ENCODE peak calls at places on chromosomes 4 and X, in eight cellular contexts. H is Caco-2, C is mammary epithelial cell, W is brain microvascular endothelial cell, K is colonic mucosa, L is lower lobe of right lung, N is spleen, M is thoracic aorta. X is an unnamed sample. For H3K36me3, the result is how much of the 10 kb centered on the place peaks cover.

GRCh38 chr4:82748176-82748575 is 50.4 kb downstream of the SCD5 start:
- DNase-seq in H (no peak), M (no peak), L (no peak), N (peak), C (peak), W (no peak), K (no peak), X (no peak)

GRCh38 chrX:41616255-41616654 is 72.5 kb upstream of the GPR34 start:
- DNase-seq in W (no peak), H (no peak), L (no peak), K (no peak), N (no peak), M (no peak), C (no peak), X (no peak)

GRCh38 chr4:53130896-53131561 is 234.8 kb downstream of the SCFD2 start:
- DNase-seq in L (no peak), M (no peak), H (no peak), C (no peak), N (no peak), W (no peak), K (no peak), X (no peak)

GRCh38 chr4:153001626-153002025 is 65.5 kb downstream of the FHDC1 start:
- DNase-seq in L (no peak), M (no peak), H (no peak), C (no peak), W (no peak), K (no peak), N (peak), X (no peak)

GRCh38 chr4:26372525-26373172 is 51.8 kb downstream of the RBPJ start:
- DNase-seq in N (no peak), M (no peak), W (peak), C (peak), K (peak), L (no peak), H (peak), X (no peak)

GRCh38 chr4:6200922-6201362 is 593 bp upstream of the JAKMIP1 start:
- DNase-seq in L (no peak), N (no peak), C (no peak), W (no peak), M (no peak), H (no peak), K (no peak), X (peak)

GRCh38 chr4:36388710-36389109 is 107.3 kb downstream of the DTHD1 start:
- DNase-seq in N (no peak), H (no peak), K (no peak), M (no peak), L (no peak), C (no peak), W (no peak), X (no peak)

GRCh38 chrX:53281321-53281822 is at the start of gene IQSEC2:
- DNase-seq in M (peak), K (peak), H (peak), L (peak), C (peak), N (peak), W (peak), X (peak)

GRCh38 chr4:153788064-153788418 is 842 bp downstream of the SFRP2 start:
- DNase-seq in M (no peak), H (no peak), K (no peak), W (no peak), L (no peak), N (no peak), C (no peak), X (no peak)

GRCh38 chr4:74397748-74398426 is 32.9 kb downstream of the EREG start:
- DNase-seq in C (no peak), K (no peak), L (no peak), N (no peak), M (no peak), H (no peak), W (no peak), X (no peak)

GRCh38 chr4:70958681-70959080 is 34.8 kb upstream of the DCK start:
- DNase-seq in C (no peak), W (peak), L (no peak), K (no peak), H (no peak), N (no peak), M (no peak), X (no peak)

GRCh38 chr4:110669663-110670062 is 46.8 kb upstream of the PITX2 start:
- DNase-seq in N (no peak), K (no peak), L (no peak), M (no peak), W (no peak), C (no peak), H (no peak), X (no peak)

GRCh38 chr4:48133668-48134444 is at the start of gene TXK:
- DNase-seq in W (no peak), C (no peak), K (no peak), L (no peak), H (no peak), N (no peak), M (no peak), X (no peak)

GRCh38 chrX:17154001-17154400 is 207.5 kb downstream of the REPS2 start:
- DNase-seq in K (no peak), C (peak), M (no peak), W (no peak), L (no peak), H (no peak), N (no peak), X (no peak)

GRCh38 chrX:47662144-47662657 is 3.2 kb upstream of the UXT start:
- DNase-seq in H (no peak), W (peak), N (no peak), C (peak), K (no peak), L (no peak), M (no peak), X (no peak)

GRCh38 chr4:65831828-65832227 is 161.5 kb upstream of the EPHA5 start:
- DNase-seq in L (no peak), M (no peak), K (no peak), W (no peak), C (no peak), N (no peak), H (no peak), X (no peak)

GRCh38 chr4:8336412-8337075 is 67.0 kb downstream of the HTRA3 start:
- DNase-seq in W (no peak), M (no peak), K (no peak), L (no peak), N (no peak), C (peak), H (no peak), X (no peak)

GRCh38 chr4:57053508-57053907 is 56.7 kb downstream of the IGFBP7 start:
- DNase-seq in K (no peak), M (no peak), H (no peak), W (peak), N (no peak), L (no peak), C (peak), X (no peak)

GRCh38 chr4:85058551-85058950 is 92.1 kb upstream of the WDFY3 start:
- DNase-seq in W (no peak), M (no peak), H (no peak), L (no peak), C (no peak), N (no peak), K (no peak), X (no peak)

GRCh38 chr4:6087669-6088068 is 69.4 kb upstream of the C4orf50 start:
- DNase-seq in C (no peak), M (no peak), W (peak), L (no peak), N (no peak), H (peak), K (no peak), X (no peak)

GRCh38 chr4:112968456-112969159 is 80.8 kb upstream of the ANK2 start:
- DNase-seq in L (no peak), M (no peak), C (peak), N (no peak), W (peak), K (no peak), H (no peak), X (no peak)

GRCh38 chr4:16196482-16197393 is 29.5 kb downstream of the TAPT1 start:
- DNase-seq in K (peak), M (no peak), W (peak), H (peak), N (no peak), C (peak), L (no peak), X (no peak)
- TF ChIP-seq CTCF in K (peak), M (peak), W (peak), H (no peak), N (no peak), C (peak), L (peak), X (peak)

DNA sequence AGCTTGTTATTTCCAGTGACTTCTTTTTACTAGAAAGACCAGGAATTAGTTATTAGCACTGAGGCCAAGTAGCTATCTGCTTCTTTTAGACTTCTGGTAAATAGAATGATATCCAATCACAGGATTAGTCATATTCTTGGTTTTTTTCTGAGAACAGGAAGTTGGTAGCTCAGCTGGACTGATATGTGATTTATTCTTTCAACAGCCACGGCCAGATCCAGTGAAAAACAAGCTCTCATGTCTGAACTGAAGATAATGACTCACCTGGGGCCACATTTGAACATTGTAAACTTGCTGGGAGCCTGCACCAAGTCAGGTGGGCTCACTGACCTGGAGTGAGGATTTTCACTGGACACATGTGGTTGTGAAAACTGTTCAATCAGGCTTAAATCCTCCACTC is 48.6 kb downstream of the PDGFRA start:
- DNase-seq in C (peak), N (no peak), M (no peak), H (no peak), K (no peak), W (peak), L (no peak), X (peak)
- H3K36me3 ChIP-seq in C (under half), N (under half), M (under half), H (under half), K (under half), W (under half), L (under half), X (under half)

GRCh38 chr4:88814043-88814617 is 116.5 kb upstream of the NAP1L5 start:
- DNase-seq in C (no peak), K (no peak), M (no peak), N (no peak), W (no peak), L (no peak), H (no peak), X (no peak)
- TF ChIP-seq CTCF in C (no peak), K (no peak), M (no peak), N (no peak), W (no peak), L (no peak), H (no peak), X (no peak)

DNA sequence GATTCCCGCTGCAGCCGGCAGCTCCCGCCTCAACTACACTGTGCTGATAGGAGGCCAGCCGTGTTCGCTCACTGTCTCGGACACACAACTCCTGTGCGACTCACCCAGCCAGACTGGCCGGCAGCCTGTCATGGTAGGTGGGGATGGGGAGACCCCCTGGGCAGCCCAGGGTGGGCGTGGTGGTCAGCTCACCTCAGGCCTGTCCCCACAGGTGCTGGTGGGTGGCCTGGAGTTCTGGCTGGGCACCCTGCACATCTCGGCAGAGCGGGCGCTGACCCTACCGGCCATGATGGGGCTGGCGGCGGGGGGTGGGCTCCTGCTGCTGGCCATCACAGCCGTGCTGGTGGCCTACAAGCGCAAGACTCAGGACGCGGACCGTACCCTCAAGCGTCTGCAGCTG is 9.5 kb downstream of the PLXNA3 start:
- DNase-seq in L (no peak), H (no peak), K (no peak), C (no peak), W (no peak), M (no peak), N (no peak), X (no peak)
- H3K36me3 ChIP-seq in L (half or more), H (under half), K (under half), C (under half), W (under half), M (under half), N (half or more), X (half or more)

GRCh38 chrX:44203791-44204190 is 139.7 kb downstream of the EFHC2 start:
- DNase-seq in N (no peak), W (no peak), H (peak), K (no peak), L (no peak), C (peak), M (no peak), X (no peak)
- TF ChIP-seq CTCF in N (no peak), W (no peak), H (peak), K (no peak), L (no peak), C (peak), M (no peak), X (no peak)

DNA sequence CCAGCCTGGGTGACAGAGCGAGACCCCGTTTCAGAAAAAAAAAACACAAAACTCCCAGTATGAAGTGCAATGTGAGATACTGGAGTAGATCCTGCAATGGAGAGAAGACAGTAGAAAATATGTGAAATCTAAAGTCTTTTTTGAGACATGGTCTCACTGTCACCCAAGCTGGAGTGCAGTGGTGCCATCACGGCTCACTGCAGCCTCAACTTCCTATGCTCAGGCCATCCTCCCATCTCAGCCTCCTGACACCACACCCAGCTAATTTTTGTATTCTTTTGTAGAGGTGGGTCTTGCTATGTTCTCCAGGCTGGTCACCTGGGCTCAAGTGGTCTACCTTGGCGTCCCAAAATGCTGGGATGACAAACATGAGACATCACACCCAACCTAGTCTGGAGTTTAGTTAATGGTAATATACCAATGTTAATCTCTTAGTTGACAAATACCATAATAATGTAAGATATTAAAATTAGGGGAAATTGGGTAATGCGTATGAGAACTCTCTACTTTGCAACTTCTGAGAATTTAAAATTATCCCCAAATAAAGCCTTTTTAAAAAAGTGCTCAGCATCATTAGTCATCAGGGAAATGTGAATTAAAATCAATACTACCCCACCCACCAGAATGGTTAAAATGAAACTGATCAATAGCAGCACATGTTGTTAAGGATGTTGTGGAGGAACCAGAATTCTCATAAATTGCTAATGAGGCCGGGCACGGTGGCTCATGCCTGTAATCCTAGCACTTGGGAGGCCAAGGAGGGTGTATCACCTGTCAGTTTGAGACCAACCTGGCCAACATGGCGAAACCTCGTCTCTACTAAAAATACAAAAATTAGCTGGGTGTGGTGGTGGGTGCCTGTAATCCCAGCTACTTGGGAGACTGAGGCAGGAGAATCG is 15.0 kb downstream of the RBMX start:
- DNase-seq in M (no peak), W (no peak), K (no peak), L (no peak), H (no peak), N (no peak), C (no peak), X (no peak)
- H3K36me3 ChIP-seq in M (under half), W (under half), K (under half), L (under half), H (under half), N (half or more), C (under half), X (under half)

GRCh38 chrX:87634361-87634760 is 116.8 kb downstream of the KLHL4 start:
- DNase-seq in N (no peak), C (no peak), M (no peak), H (no peak), W (no peak), L (no peak), K (no peak), X (no peak)
- TF ChIP-seq CTCF in N (no peak), C (no peak), M (no peak), H (no peak), W (no peak), L (no peak), K (no peak), X (no peak)

DNA sequence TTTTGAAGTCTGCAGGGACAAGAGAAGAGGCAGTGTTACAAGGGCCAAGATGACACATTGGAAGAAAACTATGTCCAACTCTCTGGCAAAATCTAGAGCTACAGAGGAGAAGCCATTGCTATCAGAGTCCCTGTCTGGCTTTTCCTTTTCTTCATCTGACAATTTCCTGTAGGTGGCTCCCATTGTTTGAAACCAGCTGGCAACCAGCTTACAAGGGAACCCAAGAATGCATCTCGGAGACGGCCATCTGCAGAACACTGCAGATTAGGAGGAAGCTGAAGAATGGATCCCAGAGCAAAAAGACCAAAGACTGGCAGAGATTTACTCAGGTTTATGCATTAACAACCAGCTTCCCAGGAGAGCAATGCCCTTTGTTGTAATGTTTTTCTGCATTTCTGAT is 216.2 kb upstream of the CTSO start:
- DNase-seq in W (no peak), M (no peak), L (no peak), K (no peak), H (no peak), N (no peak), C (no peak), X (no peak)
- H3K36me3 ChIP-seq in W (under half), M (under half), L (under half), K (under half), H (under half), N (under half), C (under half), X (under half)

X was measured in ascending aorta.